ENCODE peak calls at places on chromosomes 3 and 15, in eight cellular contexts. F is adrenal gland, A is IMR-90, V is H1, W is transverse colon, P is breast epithelium, S is upper lobe of left lung, B is GM12878. C is an unnamed sample.

GRCh38 chr15:77579498-77580188 is 53.1 kb downstream of the LINGO1 start:
- DNase-seq in S (no peak), P (no peak), A (no peak), V (no peak), F (no peak), W (no peak), B (no peak), C (no peak)

GRCh38 chr3:171873561-171873960 is 30.4 kb downstream of the TMEM212 start:
- DNase-seq in W (no peak), S (no peak), B (no peak), F (no peak), P (no peak), A (peak), V (no peak), C (no peak)

GRCh38 chr3:97269202-97269601 is 454.8 kb downstream of the EPHA6 start:
- DNase-seq in F (no peak), B (no peak), P (no peak), V (peak), S (no peak), W (no peak), A (no peak), C (no peak)

GRCh38 chr3:20160230-20160629 is 25.8 kb downstream of the SGO1 start:
- DNase-seq in S (no peak), B (no peak), P (no peak), V (no peak), W (no peak), F (no peak), A (no peak), C (no peak)

GRCh38 chr15:39124925-39125625 is 455.8 kb upstream of the THBS1 start:
- DNase-seq in S (no peak), W (no peak), V (no peak), B (no peak), F (no peak), A (peak), P (no peak), C (no peak)

GRCh38 chr3:65284971-65285370 is 597.2 kb upstream of the ADAMTS9 start:
- DNase-seq in S (no peak), V (no peak), P (no peak), W (no peak), A (no peak), B (no peak), F (no peak), C (no peak)

GRCh38 chr15:48842501-48842900 is 31.6 kb upstream of the CEP152 start:
- DNase-seq in B (no peak), P (no peak), A (no peak), V (no peak), F (peak), W (no peak), S (no peak), C (no peak)

GRCh38 chr15:55619783-55620182 is 31.6 kb upstream of the PYGO1 start:
- DNase-seq in B (no peak), P (no peak), F (no peak), V (no peak), W (no peak), A (no peak), S (no peak), C (no peak)

GRCh38 chr3:160052385-160053047 is 63.9 kb downstream of the IL12A start:
- DNase-seq in V (no peak), W (no peak), A (peak), B (no peak), S (no peak), F (no peak), P (no peak), C (peak)

GRCh38 chr15:41969851-41970431 is 2.4 kb downstream of the EHD4 start:
- DNase-seq in S (no peak), F (no peak), A (no peak), V (no peak), P (peak), B (peak), W (peak), C (no peak)

GRCh38 chr15:69099976-69100375 is 60.5 kb upstream of the GLCE start:
- DNase-seq in F (no peak), A (no peak), W (no peak), S (no peak), P (no peak), B (no peak), V (no peak), C (no peak)

GRCh38 chr15:91866371-91866905 is 12.9 kb downstream of the SLCO3A1 start:
- DNase-seq in B (no peak), S (peak), P (peak), F (no peak), V (no peak), A (peak), W (no peak), C (peak)

GRCh38 chr15:101611580-101612299 is 40.4 kb downstream of the TM2D3 start:
- DNase-seq in W (no peak), S (no peak), B (no peak), P (no peak), A (no peak), V (no peak), F (no peak), C (no peak)

GRCh38 chr3:141333796-141334626 is 34.3 kb upstream of the ZBTB38 start:
- DNase-seq in F (no peak), S (no peak), A (peak), P (no peak), V (no peak), B (no peak), W (no peak), C (no peak)

GRCh38 chr3:45610129-45610528 is 15.6 kb downstream of the LIMD1 start:
- DNase-seq in W (no peak), P (no peak), F (no peak), V (no peak), B (no peak), A (peak), S (no peak), C (no peak)

GRCh38 chr3:190339130-190339529 is 16.9 kb upstream of the CLDN1 start:
- DNase-seq in V (no peak), P (no peak), W (no peak), A (peak), F (no peak), B (peak), S (no peak), C (no peak)

GRCh38 chr3:168933614-168934013 is 729.9 kb downstream of the MECOM start:
- DNase-seq in S (no peak), B (no peak), A (peak), P (no peak), F (no peak), V (no peak), W (no peak), C (no peak)

GRCh38 chr3:189355481-189356201 is 183.9 kb downstream of the TPRG1 start:
- DNase-seq in W (peak), F (peak), V (no peak), B (no peak), P (no peak), S (no peak), A (peak), C (peak)

GRCh38 chr3:33636125-33636855 is 81.8 kb downstream of the CLASP2 start:
- DNase-seq in A (peak), B (no peak), W (no peak), P (no peak), F (no peak), V (no peak), S (no peak), C (peak)

GRCh38 chr3:80227216-80227615 is 459.4 kb upstream of the ROBO1 start:
- DNase-seq in B (no peak), P (no peak), A (peak), S (no peak), F (no peak), W (no peak), V (no peak), C (no peak)

GRCh38 chr15:69499521-69500201 is 47.0 kb downstream of the RPLP1 start:
- DNase-seq in F (no peak), V (no peak), A (no peak), P (no peak), W (no peak), B (no peak), S (no peak), C (no peak)

GRCh38 chr3:62241279-62241678 is 132.1 kb downstream of the FEZF2 start:
- DNase-seq in B (no peak), S (no peak), W (no peak), F (no peak), P (no peak), A (no peak), V (no peak), C (no peak)

GRCh38 chr3:114640126-114640525 is 346.3 kb downstream of the TIGIT start:
- DNase-seq in F (no peak), S (no peak), V (no peak), B (no peak), P (no peak), W (no peak), A (no peak), C (no peak)

GRCh38 chr15:65305776-65306175 is 1.3 kb downstream of the RNU5B-1 start:
- DNase-seq in P (no peak), F (no peak), B (no peak), A (no peak), W (no peak), S (no peak), V (no peak), C (no peak)

GRCh38 chr3:171758109-171758508 is 52.2 kb downstream of the PLD1 start:
- DNase-seq in P (no peak), F (no peak), W (no peak), V (no peak), A (no peak), S (no peak), B (no peak), C (no peak)

GRCh38 chr15:66880380-66881155 is 178.5 kb downstream of the SMAD6 start:
- DNase-seq in F (no peak), V (no peak), A (no peak), W (no peak), S (no peak), P (no peak), B (no peak), C (no peak)

GRCh38 chr3:39639344-39640236 is 169.8 kb upstream of the MYRIP start:
- DNase-seq in P (no peak), V (peak), W (no peak), S (peak), F (peak), A (peak), B (no peak), C (no peak)

GRCh38 chr3:66816110-66816761 is 181.9 kb upstream of the KBTBD8 start:
- DNase-seq in A (peak), F (no peak), W (no peak), B (no peak), V (peak), S (peak), P (no peak), C (no peak)

GRCh38 chr3:125194849-125195601 is 17.5 kb downstream of the SLC12A8 start:
- DNase-seq in A (peak), F (no peak), W (no peak), S (no peak), V (no peak), P (no peak), B (no peak), C (no peak)

GRCh38 chr3:59429203-59429602 is 379.4 kb upstream of the CFAP20DC start:
- DNase-seq in B (no peak), P (no peak), W (no peak), A (peak), S (no peak), V (no peak), F (no peak), C (no peak)

GRCh38 chr15:99057020-99057419 is 47.9 kb upstream of the SYNM start:
- DNase-seq in B (peak), P (no peak), A (no peak), W (no peak), V (no peak), S (no peak), F (no peak), C (no peak)

GRCh38 chr3:53254810-53255359 is 937 bp downstream of the TKT start:
- DNase-seq in F (peak), W (peak), P (peak), B (peak), A (peak), V (no peak), S (peak), C (peak)

DNA sequence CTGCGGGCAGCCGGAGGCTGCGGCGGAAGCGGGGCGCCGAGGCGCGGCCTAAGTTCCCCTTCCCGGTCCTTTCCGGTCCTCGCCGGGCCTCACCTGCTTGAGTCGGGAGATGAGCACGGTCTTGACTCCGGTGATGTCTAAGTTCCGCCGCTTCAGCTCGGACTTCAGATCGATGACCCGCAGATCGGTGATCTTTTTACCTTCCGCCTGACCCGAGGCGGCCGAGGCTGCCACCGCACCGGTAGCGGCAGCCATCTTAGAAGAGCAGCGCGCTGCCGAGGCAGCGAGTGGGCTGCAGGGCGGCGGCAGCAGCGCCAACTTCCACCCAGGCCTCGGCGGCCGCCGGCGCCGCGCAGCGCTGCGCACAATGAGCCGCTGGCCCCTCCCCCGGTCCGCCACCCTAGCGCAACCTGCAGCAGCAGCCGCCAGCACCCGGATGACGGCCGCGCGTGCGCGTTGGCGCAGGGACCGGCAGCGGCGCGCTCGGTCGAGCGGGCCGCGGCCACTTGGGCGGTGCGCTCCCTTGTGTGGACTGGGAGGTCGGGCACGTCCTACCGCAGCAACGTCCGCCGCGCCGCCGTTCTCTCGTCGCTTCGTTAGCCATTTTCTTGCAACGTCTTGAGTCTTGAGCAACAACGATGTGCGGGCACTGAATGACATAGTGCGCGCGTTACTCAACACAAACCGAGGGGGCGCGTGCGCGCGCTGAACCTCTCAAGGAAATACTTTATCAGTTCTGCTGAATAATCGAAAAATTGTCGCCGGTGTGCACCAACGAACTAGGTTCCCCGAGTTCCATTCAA is at the start of gene SLTM:
- DNase-seq in F (peak), W (peak), S (peak), B (peak), A (peak), P (peak), V (peak), C (peak)
- TF ChIP-seq POLR2A in F (peak), W (peak), S (peak), B (peak), A (peak), P (peak), V (peak), C (peak)

GRCh38 chr3:50322386-50323091 is at the start of gene HYAL2:
- DNase-seq in P (no peak), S (peak), A (no peak), W (no peak), V (no peak), B (no peak), F (peak), C (no peak)
- TF ChIP-seq POLR2A in P (no peak), S (peak), A (no peak), W (no peak), V (no peak), B (no peak), F (no peak), C (no peak)

GRCh38 chr3:10756546-10756945 is 59.5 kb upstream of the SLC6A11 start:
- DNase-seq in A (no peak), F (no peak), S (no peak), P (no peak), B (no peak), V (no peak), W (no peak), C (no peak)

GRCh38 chr3:10758304-10759037 is 57.6 kb upstream of the SLC6A11 start:
- DNase-seq in V (no peak), F (peak), B (peak), P (peak), A (peak), S (peak), W (peak), C (peak)

GRCh38 chr3:10759495-10759894 is 56.5 kb upstream of the SLC6A11 start:
- DNase-seq in A (no peak), W (no peak), B (no peak), S (no peak), F (no peak), V (no peak), P (no peak), C (no peak)

GRCh38 chr3:10757021-10757820 is 58.8 kb upstream of the SLC6A11 start:
- DNase-seq in W (no peak), F (no peak), S (no peak), B (no peak), A (peak), V (no peak), P (no peak), C (no peak)

DNA sequence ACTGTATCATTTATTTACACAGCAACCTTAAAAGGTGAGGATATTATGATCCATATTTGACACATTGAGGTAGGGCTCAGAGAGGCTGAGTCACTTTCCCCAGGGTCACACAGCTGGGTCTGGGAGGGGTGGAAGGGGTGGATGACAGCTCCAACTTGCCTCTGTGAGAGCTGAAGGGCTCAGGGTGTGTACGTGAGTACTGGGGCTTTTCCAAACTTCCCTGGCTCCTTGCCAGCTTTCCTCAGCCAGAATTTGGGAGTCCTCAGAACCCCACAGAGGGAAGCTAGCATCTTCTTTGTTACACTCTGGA is 58.3 kb upstream of the SLC6A11 start:
- DNase-seq in V (no peak), F (no peak), A (no peak), B (no peak), S (no peak), P (no peak), W (no peak), C (no peak)
- TF ChIP-seq POLR2A in V (no peak), F (no peak), A (no peak), B (no peak), S (no peak), P (no peak), W (no peak), C (no peak)

GRCh38 chr15:75451674-75452363 is at the start of gene SIN3A:
- DNase-seq in V (peak), P (peak), A (peak), F (peak), B (peak), S (peak), W (peak), C (peak)

GRCh38 chr15:75449585-75450306 is 1.7 kb downstream of the SIN3A start:
- DNase-seq in A (no peak), W (no peak), V (no peak), P (no peak), F (no peak), S (no peak), B (no peak), C (no peak)

GRCh38 chr15:75452364-75452967 is 976 bp upstream of the SIN3A start:
- DNase-seq in P (peak), F (peak), A (peak), S (peak), W (peak), V (no peak), B (peak), C (peak)

GRCh38 chr15:75451202-75451673 is 252 bp downstream of the SIN3A start:
- DNase-seq in W (no peak), V (no peak), S (no peak), A (no peak), P (no peak), B (no peak), F (no peak), C (no peak)

DNA sequence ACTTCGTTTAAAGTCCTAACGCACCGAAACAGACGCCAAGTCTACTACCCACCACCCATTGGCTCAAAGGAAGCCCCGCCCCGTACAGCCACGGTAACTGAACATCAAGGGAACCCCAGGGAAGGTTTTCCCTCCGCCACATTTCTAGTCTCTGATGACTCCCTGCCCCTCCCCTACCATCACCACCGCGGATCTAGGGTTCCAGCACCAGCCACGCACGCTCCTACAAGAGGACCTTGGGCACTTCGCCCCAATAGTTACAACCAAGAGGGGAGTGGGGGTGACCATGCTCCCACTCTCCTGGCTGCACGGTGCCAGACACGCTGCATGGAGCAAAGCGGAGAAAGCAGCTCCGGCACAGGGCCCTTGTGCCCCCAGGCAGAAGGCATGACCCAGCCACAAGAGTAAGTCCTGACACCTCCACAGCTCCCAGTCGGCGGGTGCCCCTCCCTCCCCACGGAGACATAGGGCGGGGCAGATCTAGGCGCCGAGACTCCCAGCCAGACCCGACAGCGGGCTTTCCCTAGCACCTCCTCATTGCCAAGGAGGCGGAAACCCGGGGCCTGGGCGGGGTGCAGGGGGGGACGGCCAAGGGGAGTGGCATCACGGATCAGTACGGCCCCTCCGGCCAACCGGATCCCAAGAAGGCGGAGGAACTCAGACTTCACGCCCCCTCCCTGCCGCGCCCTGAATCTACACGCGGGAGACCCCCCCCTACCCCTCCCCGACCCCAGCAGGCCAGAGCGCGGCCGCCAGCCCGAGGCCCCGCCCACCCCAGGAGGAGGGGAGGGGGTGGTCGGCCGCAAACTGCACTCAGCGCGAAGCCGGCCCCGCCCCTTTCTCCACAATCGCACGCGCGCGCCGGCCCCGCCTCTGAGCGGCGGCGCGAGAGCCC is 936 bp downstream of the SIN3A start:
- DNase-seq in W (peak), B (peak), V (peak), F (peak), P (peak), A (peak), S (peak), C (peak)
- TF ChIP-seq POLR2A in W (peak), B (no peak), V (no peak), F (no peak), P (no peak), A (peak), S (peak), C (no peak)

GRCh38 chr15:63504979-63505841 is 817 bp downstream of the USP3 start:
- DNase-seq in V (no peak), W (peak), B (no peak), S (peak), P (peak), A (peak), F (peak), C (peak)

GRCh38 chr15:63502843-63503738 is 1.3 kb upstream of the USP3 start:
- DNase-seq in A (peak), W (peak), S (peak), P (peak), F (peak), B (peak), V (no peak), C (peak)

GRCh38 chr15:63502137-63502801 is 2.1 kb upstream of the USP3 start:
- DNase-seq in P (peak), B (no peak), V (no peak), F (no peak), S (peak), W (peak), A (peak), C (peak)

GRCh38 chr15:63504247-63504978 is at the start of gene USP3:
- DNase-seq in W (peak), B (no peak), A (peak), F (peak), V (peak), S (peak), P (peak), C (peak)

GRCh38 chr15:63503739-63504246 is 600 bp upstream of the USP3 start:
- DNase-seq in F (peak), W (peak), V (no peak), A (peak), S (peak), P (peak), B (no peak), C (peak)
- TF ChIP-seq POLR2A in F (no peak), W (no peak), V (no peak), A (peak), S (peak), P (no peak), B (peak), C (no peak)